ENCODE peak calls at places on chromosomes 4 and X, in six cellular contexts. C, N, T, Q, U and K are unnamed samples.

GRCh38 chr4:163404570-163404969 is 60.9 kb downstream of the NPY5R start:
- DNase-seq in C (no peak), N (no peak), T (no peak), Q (no peak), U (no peak), K (no peak)

GRCh38 chr4:15703439-15703838 is 574 bp downstream of the BST1 start:
- DNase-seq in C (no peak), N (no peak), T (no peak), Q (no peak), U (no peak), K (no peak)

GRCh38 chr4:137558951-137559350 is 26.7 kb upstream of the PCDH18 start:
- DNase-seq in C (no peak), N (no peak), T (no peak), Q (peak), U (no peak), K (no peak)

GRCh38 chr4:184978211-184978610 is 40.1 kb upstream of the HELT start:
- DNase-seq in C (no peak), N (no peak), T (no peak), Q (no peak), U (no peak), K (no peak)

GRCh38 chr4:184170996-184171395 is 46.7 kb downstream of the ENPP6 start:
- DNase-seq in C (no peak), N (peak), T (no peak), Q (no peak), U (no peak), K (no peak)

GRCh38 chr4:186628058-186628711 is 72.8 kb upstream of the MTNR1A start:
- DNase-seq in C (no peak), N (no peak), T (no peak), Q (no peak), U (no peak), K (no peak)

GRCh38 chr4:17559709-17560048 is 17.3 kb upstream of the LAP3 start:
- DNase-seq in C (no peak), N (no peak), T (no peak), Q (no peak), U (no peak), K (no peak)

GRCh38 chrX:134774190-134775048 is 116.1 kb upstream of the PLAC1 start:
- DNase-seq in C (no peak), N (no peak), T (no peak), Q (no peak), U (no peak), K (no peak)

GRCh38 chr4:84634961-84635360 is 52.0 kb downstream of the CDS1 start:
- DNase-seq in C (no peak), N (no peak), T (no peak), Q (no peak), U (no peak), K (no peak)

GRCh38 chr4:79148369-79148768 is 177.5 kb downstream of the NAA11 start:
- DNase-seq in C (no peak), N (no peak), T (no peak), Q (no peak), U (no peak), K (no peak)

GRCh38 chr4:182425302-182425701 is 182.1 kb downstream of the TENM3 start:
- DNase-seq in C (no peak), N (no peak), T (no peak), Q (no peak), U (no peak), K (no peak)

GRCh38 chrX:33190016-33190415 is 21.3 kb downstream of the DMD start:
- DNase-seq in C (no peak), N (no peak), T (no peak), Q (no peak), U (no peak), K (no peak)

GRCh38 chr4:131509521-131509920 is 1639.6 kb upstream of the PCDH10 start:
- DNase-seq in C (no peak), N (no peak), T (no peak), Q (no peak), U (no peak), K (no peak)

GRCh38 chr4:58303456-58303855 is 1193.3 kb upstream of the IGFBP7 start:
- DNase-seq in C (no peak), N (no peak), T (no peak), Q (no peak), U (no peak), K (no peak)

GRCh38 chr4:87838207-87838606 is 5.4 kb downstream of the MEPE start:
- DNase-seq in C (no peak), N (peak), T (no peak), Q (no peak), U (no peak), K (no peak)

GRCh38 chr4:122195718-122196117 is 43.6 kb downstream of the BLTP1 start:
- DNase-seq in C (no peak), N (no peak), T (no peak), Q (no peak), U (no peak), K (no peak)